ENCODE peak calls at places on chromosomes 1 and 21, in five cellular contexts. One of them, this sample, is unnamed.

GRCh38 chr1:96865731-96866684 is 144.4 kb downstream of the PTBP2 start:
- DNase-seq in GM12878: no peak
- DNase-seq in H1: no peak
- DNase-seq in K562: no peak
- DNase-seq in HepG2: no peak
- DNase-seq in this sample: no peak

GRCh38 chr1:19418503-19418971 is 66.8 kb downstream of the CAPZB start:
- DNase-seq in H1: no peak
- DNase-seq in K562: no peak
- DNase-seq in HepG2: no peak
- DNase-seq in GM12878: no peak
- DNase-seq in this sample: no peak

GRCh38 chr1:156584813-156585212 is 5.3 kb downstream of the TTC24 start:
- DNase-seq in GM12878: no peak
- DNase-seq in H1: no peak
- DNase-seq in HepG2: peak
- DNase-seq in K562: peak
- DNase-seq in this sample: peak

GRCh38 chr1:16026723-16027484 is 5.1 kb downstream of the CLCNKA start:
- DNase-seq in HepG2: no peak
- DNase-seq in H1: peak
- DNase-seq in K562: peak
- DNase-seq in GM12878: no peak
- DNase-seq in this sample: peak

GRCh38 chr1:246067432-246068021 is 439.6 kb downstream of the SMYD3 start:
- DNase-seq in GM12878: no peak
- DNase-seq in H1: no peak
- DNase-seq in K562: no peak
- DNase-seq in HepG2: no peak
- DNase-seq in this sample: no peak

GRCh38 chr1:9309991-9310390 is 17.3 kb downstream of the SPSB1 start:
- DNase-seq in K562: no peak
- DNase-seq in H1: no peak
- DNase-seq in GM12878: no peak
- DNase-seq in HepG2: no peak
- DNase-seq in this sample: no peak

GRCh38 chr1:171716620-171717019 is 25.2 kb downstream of the VAMP4 start:
- DNase-seq in GM12878: no peak
- DNase-seq in HepG2: no peak
- DNase-seq in K562: no peak
- DNase-seq in H1: no peak
- DNase-seq in this sample: no peak

GRCh38 chr1:17207046-17207445 is 2.1 kb downstream of the PADI1 start:
- DNase-seq in GM12878: peak
- DNase-seq in K562: no peak
- DNase-seq in H1: no peak
- DNase-seq in HepG2: no peak
- DNase-seq in this sample: no peak

GRCh38 chr21:41759214-41759840 is 7.5 kb downstream of the RIPK4 start:
- DNase-seq in GM12878: no peak
- DNase-seq in HepG2: no peak
- DNase-seq in K562: no peak
- DNase-seq in H1: no peak
- DNase-seq in this sample: no peak

GRCh38 chr21:31284797-31285397 is 59.2 kb downstream of the TIAM1 start:
- DNase-seq in H1: no peak
- DNase-seq in GM12878: no peak
- DNase-seq in HepG2: no peak
- DNase-seq in K562: no peak
- DNase-seq in this sample: no peak

GRCh38 chr1:43271186-43272118 is 1.7 kb downstream of the TMEM125 start:
- DNase-seq in H1: no peak
- DNase-seq in HepG2: no peak
- DNase-seq in GM12878: no peak
- DNase-seq in K562: no peak
- DNase-seq in this sample: peak
- H3K4me2 ChIP-seq in H1: peak
- H3K4me2 ChIP-seq in HepG2: no peak
- H3K4me2 ChIP-seq in GM12878: no peak
- H3K4me2 ChIP-seq in K562: peak
- H3K4me2 ChIP-seq in this sample: peak

DNA sequence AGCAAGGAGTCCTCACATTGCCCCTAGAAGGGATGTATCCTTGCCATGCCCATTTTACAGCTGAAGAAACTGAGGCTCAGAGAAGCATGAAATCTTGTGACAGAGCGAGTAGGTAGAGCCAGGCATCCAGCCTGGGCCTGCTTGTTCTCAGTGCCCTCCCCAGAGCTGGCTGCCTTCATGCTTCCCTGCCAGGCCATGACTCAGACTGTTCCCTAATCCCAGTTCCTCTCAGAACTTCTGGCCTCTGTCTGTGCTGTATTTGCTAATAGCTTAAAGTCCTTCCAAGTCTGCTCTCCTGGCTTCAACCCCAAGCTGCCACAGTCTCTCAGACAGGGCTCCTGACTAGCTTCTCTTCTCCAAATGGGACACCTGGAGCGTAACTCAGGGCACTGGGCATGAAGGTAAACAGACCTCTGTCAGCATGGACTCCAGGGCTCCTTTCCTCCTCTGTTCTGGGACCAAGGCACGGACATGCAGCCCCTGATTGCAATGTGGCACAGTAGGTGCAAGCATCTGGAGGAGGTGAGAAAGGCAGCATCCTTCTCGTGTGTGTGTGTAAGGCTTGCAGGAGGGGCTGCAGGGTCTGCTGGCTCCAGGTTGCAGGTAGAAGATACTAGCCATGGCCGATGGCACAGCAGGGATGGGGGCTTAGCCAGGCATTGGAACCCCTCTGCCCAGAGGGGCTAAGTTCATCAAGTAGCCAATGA is 122.7 kb downstream of the HMGB4 start:
- DNase-seq in K562: no peak
- DNase-seq in GM12878: no peak
- DNase-seq in HepG2: no peak
- DNase-seq in H1: no peak
- DNase-seq in this sample: no peak
- TF ChIP-seq CREB1 in K562: no peak
- TF ChIP-seq CREB1 in GM12878: no peak
- TF ChIP-seq CREB1 in HepG2: no peak
- TF ChIP-seq CREB1 in H1: no peak
- TF ChIP-seq CREB1 in this sample: no peak

DNA sequence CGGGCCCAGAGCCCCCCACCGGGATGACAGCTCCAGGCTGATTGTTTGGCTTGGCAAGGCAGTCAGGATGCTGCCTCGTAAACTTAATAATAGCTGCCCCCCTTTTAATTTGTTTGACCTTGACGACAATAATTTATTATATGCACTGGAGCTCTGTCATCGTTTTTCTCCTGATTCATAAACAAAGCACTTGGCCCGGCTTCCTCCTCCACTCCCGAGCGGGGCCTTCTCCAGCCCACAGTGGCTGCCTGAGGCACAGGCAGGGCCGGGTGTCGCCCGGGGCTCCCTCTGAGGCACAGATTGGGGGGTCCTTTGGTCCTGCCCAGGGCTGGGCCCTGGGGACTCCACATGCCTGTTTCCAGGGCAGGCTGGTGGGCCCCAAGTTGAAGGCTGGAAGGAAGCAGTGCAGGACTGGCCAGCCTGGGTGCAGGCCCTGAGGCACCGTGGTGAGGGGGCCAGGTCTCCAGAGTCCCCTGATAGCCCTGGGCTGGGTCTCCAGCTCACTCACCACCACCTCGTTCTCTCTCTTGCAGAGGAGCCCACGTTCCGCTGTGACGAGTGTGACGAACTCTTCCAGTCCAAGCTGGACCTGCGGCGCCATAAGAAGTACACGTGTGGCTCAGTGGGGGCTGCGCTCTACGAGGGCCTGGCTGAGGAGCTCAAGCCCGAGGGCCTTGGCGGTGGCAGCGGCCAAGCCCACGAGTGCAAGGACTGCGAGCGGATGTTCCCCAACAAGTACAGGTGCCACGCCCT is 52.0 kb upstream of the ARHGEF16 start:
- DNase-seq in K562: no peak
- DNase-seq in H1: no peak
- DNase-seq in HepG2: no peak
- DNase-seq in GM12878: no peak
- DNase-seq in this sample: no peak
- H3K4me2 ChIP-seq in K562: no peak
- H3K4me2 ChIP-seq in H1: no peak
- H3K4me2 ChIP-seq in HepG2: no peak
- H3K4me2 ChIP-seq in GM12878: no peak
- H3K4me2 ChIP-seq in this sample: no peak

GRCh38 chr1:234150892-234151291 is 222.4 kb upstream of the COA6 start:
- DNase-seq in HepG2: no peak
- DNase-seq in GM12878: no peak
- DNase-seq in K562: no peak
- DNase-seq in H1: no peak
- DNase-seq in this sample: peak

GRCh38 chr1:234149217-234149616 is 224.0 kb upstream of the COA6 start:
- DNase-seq in H1: no peak
- DNase-seq in HepG2: no peak
- DNase-seq in GM12878: no peak
- DNase-seq in K562: no peak
- DNase-seq in this sample: no peak

GRCh38 chr1:234148816-234149215 is 224.4 kb upstream of the COA6 start:
- DNase-seq in H1: no peak
- DNase-seq in GM12878: no peak
- DNase-seq in K562: no peak
- DNase-seq in HepG2: no peak
- DNase-seq in this sample: no peak

DNA sequence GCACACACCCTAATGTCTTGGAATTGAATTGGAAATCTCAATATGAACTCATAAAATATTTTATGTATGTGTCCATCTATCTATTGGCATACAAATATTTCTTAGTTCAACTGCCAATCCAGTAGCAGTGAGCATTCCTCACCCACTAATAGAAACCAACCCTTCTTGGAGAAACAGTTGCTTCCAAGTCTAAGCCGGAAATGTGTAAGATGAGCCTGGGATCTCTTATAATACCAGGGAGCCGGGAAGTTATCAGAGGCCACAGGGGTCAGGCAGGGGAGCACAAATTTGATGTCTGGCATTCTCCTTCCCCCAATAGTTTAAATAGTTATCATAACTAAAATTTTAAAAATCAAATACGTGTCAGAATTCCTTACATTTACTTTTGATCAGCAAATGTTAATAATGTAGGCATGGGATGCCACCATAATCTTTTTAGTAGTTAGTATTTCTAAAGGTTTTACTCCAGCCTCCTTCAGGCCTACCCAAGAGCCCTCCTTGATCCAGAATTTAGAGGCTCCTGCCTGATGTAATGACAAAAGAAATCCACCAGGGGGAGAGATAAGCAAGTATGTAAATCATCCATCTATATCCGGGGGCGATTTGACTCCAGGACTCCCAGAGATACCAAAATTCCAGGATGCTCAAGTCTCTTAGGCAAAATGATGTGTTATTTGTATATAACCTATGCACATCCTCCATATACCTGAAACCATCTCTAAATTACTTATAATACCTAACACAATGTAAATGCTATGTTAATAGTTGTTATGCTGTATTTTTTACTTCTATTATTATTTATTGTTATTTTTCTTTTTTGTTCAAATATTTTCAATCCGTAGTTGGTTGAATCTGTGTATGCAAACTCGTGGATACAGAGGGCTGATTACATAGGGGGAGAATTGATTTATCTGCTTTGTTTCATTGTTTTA is 218.7 kb upstream of the COA6 start:
- DNase-seq in H1: peak
- DNase-seq in K562: peak
- DNase-seq in GM12878: peak
- DNase-seq in HepG2: peak
- DNase-seq in this sample: peak
- TF ChIP-seq CREB1 in H1: no peak
- TF ChIP-seq CREB1 in K562: no peak
- TF ChIP-seq CREB1 in GM12878: no peak
- TF ChIP-seq CREB1 in HepG2: no peak
- TF ChIP-seq CREB1 in this sample: no peak

GRCh38 chr21:45257673-45258341 is 29.9 kb downstream of the POFUT2 start:
- DNase-seq in HepG2: no peak
- DNase-seq in H1: no peak
- DNase-seq in K562: no peak
- DNase-seq in GM12878: no peak
- DNase-seq in this sample: peak

GRCh38 chr21:45258476-45258875 is 29.2 kb downstream of the POFUT2 start:
- DNase-seq in GM12878: no peak
- DNase-seq in K562: no peak
- DNase-seq in HepG2: peak
- DNase-seq in H1: no peak
- DNase-seq in this sample: no peak

GRCh38 chr21:45255381-45256020 is 32.2 kb downstream of the POFUT2 start:
- DNase-seq in GM12878: no peak
- DNase-seq in H1: no peak
- DNase-seq in K562: peak
- DNase-seq in HepG2: peak
- DNase-seq in this sample: no peak

GRCh38 chr21:45256021-45256911 is 31.4 kb downstream of the POFUT2 start:
- DNase-seq in GM12878: no peak
- DNase-seq in HepG2: no peak
- DNase-seq in K562: no peak
- DNase-seq in H1: no peak
- DNase-seq in this sample: no peak

DNA sequence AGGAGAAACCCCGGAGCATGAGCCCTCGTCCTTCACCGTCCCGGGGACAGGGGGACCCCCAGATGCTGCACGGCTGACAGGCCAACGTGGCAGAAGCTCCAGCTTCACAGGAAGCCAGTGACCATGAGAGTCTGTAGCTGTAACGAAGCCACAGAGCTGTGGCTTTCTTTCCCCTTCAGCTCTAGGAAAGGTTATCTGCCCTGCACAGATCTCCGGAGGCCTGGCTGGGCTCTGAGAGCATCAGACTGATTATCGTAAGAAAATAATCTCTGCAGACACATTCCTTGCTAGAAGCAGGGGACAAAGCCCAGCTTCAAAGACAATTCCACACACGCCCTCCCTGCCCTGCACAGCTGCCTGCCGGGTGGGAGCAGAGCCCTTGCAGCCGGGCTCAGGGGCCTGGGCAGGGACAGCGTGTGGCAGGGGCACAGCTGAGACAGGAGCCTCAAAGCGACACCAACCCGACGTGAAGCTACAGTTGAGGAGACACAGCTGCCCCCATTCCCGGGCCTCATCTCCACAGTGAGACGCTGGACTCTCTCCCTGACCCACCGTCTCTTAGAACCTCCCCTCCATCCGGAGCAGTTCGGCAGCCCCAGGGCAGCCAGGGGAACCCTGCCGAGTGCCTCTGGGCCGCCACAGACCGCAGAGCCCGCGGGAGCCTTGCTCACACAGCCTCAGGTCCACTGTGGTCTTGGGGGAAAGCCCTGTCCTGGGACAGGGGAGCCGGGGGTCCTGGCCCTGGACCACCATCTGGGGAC is 30.6 kb downstream of the POFUT2 start:
- DNase-seq in K562: peak
- DNase-seq in HepG2: no peak
- DNase-seq in GM12878: no peak
- DNase-seq in H1: no peak
- DNase-seq in this sample: no peak
- H3K4me2 ChIP-seq in K562: peak
- H3K4me2 ChIP-seq in HepG2: peak
- H3K4me2 ChIP-seq in GM12878: no peak
- H3K4me2 ChIP-seq in H1: no peak
- H3K4me2 ChIP-seq in this sample: no peak

GRCh38 chr1:109399326-109399957 is 1.7 kb upstream of the SORT1 start:
- DNase-seq in H1: no peak
- DNase-seq in HepG2: peak
- DNase-seq in K562: peak
- DNase-seq in GM12878: no peak
- DNase-seq in this sample: peak
- TF ChIP-seq CREB1 in H1: no peak
- TF ChIP-seq CREB1 in HepG2: no peak
- TF ChIP-seq CREB1 in K562: no peak
- TF ChIP-seq CREB1 in GM12878: no peak
- TF ChIP-seq CREB1 in this sample: no peak

This sample was measured in GM23338.